ENCODE peak calls at places on chromosomes 7 and 10, in five cellular contexts. R is NB4, D is A549, J is stomach, N is HCT116. T is an unnamed sample.

GRCh38 chr7:40622830-40623507 is 488.2 kb downstream of the SUGCT start:
- DNase-seq in R (no peak), D (no peak), J (no peak), N (no peak), T (no peak)

GRCh38 chr10:71126432-71126831 is 85.9 kb upstream of the UNC5B start:
- DNase-seq in R (no peak), D (no peak), J (no peak), N (no peak), T (no peak)

GRCh38 chr7:35241884-35242283 is 12.0 kb downstream of the TBX20 start:
- DNase-seq in R (no peak), D (no peak), J (no peak), N (no peak), T (no peak)

GRCh38 chr10:120392671-120393079 is 64.4 kb upstream of the PLPP4 start:
- DNase-seq in R (no peak), D (no peak), J (peak), N (no peak), T (no peak)

GRCh38 chr10:110822708-110823291 is 48.9 kb upstream of the PDCD4 start:
- DNase-seq in R (no peak), D (no peak), J (no peak), N (no peak), T (no peak)

GRCh38 chr10:31490858-31491504 is 172.0 kb downstream of the ZEB1 start:
- DNase-seq in R (peak), D (peak), J (no peak), N (peak), T (no peak)

GRCh38 chr10:93821051-93821772 is 63.5 kb downstream of the LGI1 start:
- DNase-seq in R (peak), D (peak), J (no peak), N (peak), T (no peak)

GRCh38 chr7:16970732-16971495 is 89.1 kb upstream of the AGR3 start:
- DNase-seq in R (no peak), D (no peak), J (no peak), N (no peak), T (no peak)

GRCh38 chr10:74282853-74283205 is 131.8 kb downstream of the ADK start:
- DNase-seq in R (no peak), D (peak), J (no peak), N (no peak), T (no peak)

GRCh38 chr10:45076847-45077246 is 76.1 kb downstream of the ZNF22 start:
- DNase-seq in R (no peak), D (no peak), J (no peak), N (no peak), T (no peak)

GRCh38 chr10:117987242-117987909 is 59.4 kb downstream of the RAB11FIP2 start:
- DNase-seq in R (no peak), D (no peak), J (no peak), N (no peak), T (no peak)

GRCh38 chr10:117980216-117980615 is 66.5 kb downstream of the RAB11FIP2 start:
- DNase-seq in R (no peak), D (peak), J (no peak), N (no peak), T (peak)

GRCh38 chr10:117980755-117981525 is 65.8 kb downstream of the RAB11FIP2 start:
- DNase-seq in R (no peak), D (no peak), J (no peak), N (no peak), T (no peak)

GRCh38 chr10:117983961-117984360 is 62.8 kb downstream of the RAB11FIP2 start:
- DNase-seq in R (no peak), D (no peak), J (no peak), N (no peak), T (no peak)
- TF ChIP-seq POLR2A in R (no peak), D (no peak), J (no peak), N (no peak), T (no peak)

GRCh38 chr7:32222251-32222900 is 152.2 kb upstream of the PDE1C start:
- DNase-seq in R (no peak), D (no peak), J (no peak), N (no peak), T (no peak)

GRCh38 chr7:32221756-32222155 is 151.5 kb upstream of the PDE1C start:
- DNase-seq in R (no peak), D (no peak), J (no peak), N (no peak), T (no peak)

GRCh38 chr7:32223721-32224120 is 153.5 kb upstream of the PDE1C start:
- DNase-seq in R (no peak), D (no peak), J (no peak), N (no peak), T (no peak)

GRCh38 chr7:32223071-32223650 is 153.0 kb upstream of the PDE1C start:
- DNase-seq in R (no peak), D (no peak), J (no peak), N (no peak), T (no peak)

DNA sequence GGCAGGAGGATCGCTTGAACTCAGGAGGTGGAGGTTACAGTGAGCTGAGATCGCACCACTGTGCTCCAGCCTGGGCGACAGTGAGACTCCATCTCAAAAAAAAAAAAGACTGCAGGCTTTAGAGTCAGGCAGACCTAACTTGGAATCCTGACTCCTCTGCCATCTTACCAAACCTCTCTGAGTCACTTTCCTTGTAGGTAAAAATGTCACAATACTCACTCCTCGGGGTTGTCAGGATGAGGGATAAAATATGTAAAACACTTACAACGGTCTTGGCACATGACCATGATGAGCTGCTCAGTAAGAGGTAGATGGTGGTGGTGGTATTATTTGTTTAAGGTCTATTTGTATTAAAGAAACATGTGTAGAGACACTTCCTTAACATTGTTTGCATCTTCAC is 154.1 kb upstream of the PDE1C start:
- DNase-seq in R (no peak), D (no peak), J (no peak), N (no peak), T (no peak)
- TF ChIP-seq POLR2A in R (no peak), D (no peak), J (no peak), N (no peak), T (no peak)

GRCh38 chr7:129186749-129187260 is 1.6 kb upstream of the SMO start:
- DNase-seq in R (no peak), D (no peak), J (no peak), N (no peak), T (no peak)

GRCh38 chr7:129189661-129190310 is 1.4 kb downstream of the SMO start:
- DNase-seq in R (no peak), D (no peak), J (no peak), N (no peak), T (no peak)

GRCh38 chr7:129187681-129188371 is 607 bp upstream of the SMO start:
- DNase-seq in R (no peak), D (no peak), J (no peak), N (no peak), T (no peak)

GRCh38 chr7:129188892-129189660 is 643 bp downstream of the SMO start:
- DNase-seq in R (no peak), D (peak), J (no peak), N (no peak), T (no peak)

DNA sequence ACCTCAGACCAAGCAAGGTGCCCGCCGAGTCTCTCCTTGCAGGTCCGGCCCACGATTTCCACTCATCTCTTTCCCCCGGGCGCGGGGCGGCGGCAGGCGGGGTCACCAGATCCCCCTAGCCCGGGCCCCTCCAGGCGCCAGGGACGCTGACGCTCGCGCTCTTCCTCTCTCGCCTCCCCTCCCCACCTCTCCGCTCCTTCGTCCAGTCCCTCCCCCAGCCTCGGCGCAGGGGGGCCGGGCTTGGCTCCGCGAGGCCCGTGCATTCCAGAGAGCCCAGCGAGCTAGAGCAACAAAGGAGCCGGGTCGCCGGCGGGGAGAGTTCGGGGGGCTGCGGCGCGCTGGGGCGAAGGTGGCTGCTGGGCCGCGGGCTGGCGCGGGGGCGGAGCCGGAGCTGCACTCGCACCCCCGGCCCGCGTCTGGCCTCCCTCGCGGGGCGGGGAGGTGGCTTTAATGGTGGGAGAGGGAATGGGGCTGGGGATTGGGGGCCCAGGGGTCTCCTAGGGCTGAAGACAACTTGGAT is at the start of gene SMO:
- DNase-seq in R (no peak), D (peak), J (peak), N (no peak), T (no peak)
- TF ChIP-seq POLR2A in R (no peak), D (peak), J (no peak), N (no peak), T (peak)

GRCh38 chr7:88306590-88307048 is at the start of gene STEAP4:
- DNase-seq in R (peak), D (peak), J (peak), N (peak), T (no peak)
- TF ChIP-seq POLR2A in R (no peak), D (no peak), J (no peak), N (no peak), T (no peak)

GRCh38 chr7:138001529-138002095 is at the start of gene CREB3L2:
- DNase-seq in R (peak), D (peak), J (peak), N (no peak), T (no peak)
- TF ChIP-seq POLR2A in R (no peak), D (peak), J (no peak), N (no peak), T (peak)

DNA sequence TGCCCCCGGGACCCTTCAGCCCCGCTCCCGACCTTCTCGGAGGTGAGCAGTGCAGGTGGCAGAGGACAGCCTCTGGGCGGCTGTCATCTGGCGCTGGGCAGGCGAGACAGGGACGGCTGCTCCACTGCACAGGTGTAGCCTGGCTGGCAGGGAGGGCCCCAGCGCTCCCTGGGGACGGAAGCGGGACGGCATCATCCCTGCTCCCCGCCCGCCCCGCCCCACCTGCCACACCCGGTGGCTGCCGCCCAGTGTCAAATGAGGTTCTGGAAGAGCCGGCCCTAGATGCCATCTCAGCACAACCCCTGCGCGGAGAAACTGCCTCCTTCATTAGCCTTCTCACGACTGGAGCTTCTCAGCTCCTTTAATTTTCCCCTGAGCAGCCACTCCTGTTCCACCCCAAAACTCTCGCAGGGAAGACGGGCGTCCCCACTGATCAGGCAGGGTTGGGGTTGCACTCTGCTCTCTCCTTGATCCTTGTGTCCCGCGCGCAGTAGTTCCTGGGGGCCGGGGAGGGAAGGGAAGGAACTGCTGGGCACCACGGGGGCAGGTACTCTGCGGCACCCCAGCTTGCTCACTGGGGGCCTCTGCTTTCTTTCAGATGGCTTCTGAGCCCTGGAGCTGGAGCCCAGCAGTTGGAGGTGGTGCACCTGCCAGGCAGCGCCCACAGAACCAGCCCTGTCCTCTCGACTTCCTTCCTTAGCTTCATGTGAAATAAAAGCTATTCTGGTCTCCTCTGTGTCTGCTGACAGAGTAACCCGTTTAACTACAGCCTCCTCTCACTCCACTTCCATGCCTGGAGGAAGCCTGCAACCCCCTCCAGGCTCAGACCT is 12.0 kb downstream of the PLAC9 start:
- DNase-seq in R (peak), D (no peak), J (peak), N (peak), T (no peak)
- TF ChIP-seq POLR2A in R (no peak), D (no peak), J (no peak), N (no peak), T (no peak)

T was measured in H54.